ENCODE peak calls at places on chromosome 20, in four cellular contexts. T is right cardiac atrium; M is CD4-positive, alpha-beta memory T cell; G is heart right ventricle. D is an unnamed sample. For H3K9me3, the result is how much of the 10 kb centered on the place peaks cover.

GRCh38 chr20:32943490-32944052 is 60.7 kb downstream of the SUN5 start:
- DNase-seq in T (no peak), M (no peak), G (no peak), D (no peak)

GRCh38 chr20:63846128-63846771 is 15.0 kb upstream of the ABHD16B start:
- DNase-seq in T (peak), M (no peak), G (peak), D (no peak)

GRCh38 chr20:36571564-36572504 is 1.6 kb upstream of the TGIF2 start:
- DNase-seq in T (no peak), M (no peak), G (no peak), D (no peak)

GRCh38 chr20:38331814-38332213 is 14.5 kb upstream of the LBP start:
- DNase-seq in T (no peak), M (no peak), G (no peak), D (no peak)

GRCh38 chr20:6768228-6769185 is 1.0 kb downstream of the BMP2 start:
- DNase-seq in T (peak), M (no peak), G (peak), D (no peak)

GRCh38 chr20:31630187-31630790 is 7.4 kb upstream of the COX4I2 start:
- DNase-seq in T (no peak), M (no peak), G (no peak), D (no peak)

GRCh38 chr20:52622086-52622485 is 350.1 kb upstream of the TSHZ2 start:
- DNase-seq in T (no peak), M (no peak), G (no peak), D (no peak)

GRCh38 chr20:63435552-63435951 is 36.9 kb downstream of the KCNQ2 start:
- DNase-seq in T (no peak), M (no peak), G (no peak), D (no peak)

GRCh38 chr20:22217712-22218352 is 366.5 kb downstream of the FOXA2 start:
- DNase-seq in T (no peak), M (no peak), G (no peak), D (no peak)

GRCh38 chr20:35232575-35232974 is 6.1 kb downstream of the MMP24 start:
- DNase-seq in T (no peak), M (no peak), G (no peak), D (no peak)

GRCh38 chr20:57781901-57782300 is 72.1 kb upstream of the PMEPA1 start:
- DNase-seq in T (no peak), M (no peak), G (no peak), D (no peak)

GRCh38 chr20:57388953-57389694 is 2.1 kb upstream of the RBM38 start:
- DNase-seq in T (peak), M (peak), G (peak), D (peak)

GRCh38 chr20:24470031-24470781 is 777 bp downstream of the SYNDIG1 start:
- DNase-seq in T (no peak), M (no peak), G (no peak), D (no peak)

GRCh38 chr20:19756756-19757486 is 1.1 kb upstream of the RIN2 start:
- DNase-seq in T (no peak), M (no peak), G (no peak), D (no peak)

GRCh38 chr20:29301624-29302259 is 1955.7 kb upstream of the DEFB115 start:
- DNase-seq in T (no peak), M (no peak), G (no peak), D (no peak)
- H3K9me3 ChIP-seq in T (under half), M (under half), G (half or more), D (under half)

GRCh38 chr20:5550738-5551529 is 199.3 kb upstream of the SHLD1 start:
- DNase-seq in T (no peak), M (no peak), G (no peak), D (no peak)
- H3K9me3 ChIP-seq in T (under half), M (under half), G (under half), D (under half)

DNA sequence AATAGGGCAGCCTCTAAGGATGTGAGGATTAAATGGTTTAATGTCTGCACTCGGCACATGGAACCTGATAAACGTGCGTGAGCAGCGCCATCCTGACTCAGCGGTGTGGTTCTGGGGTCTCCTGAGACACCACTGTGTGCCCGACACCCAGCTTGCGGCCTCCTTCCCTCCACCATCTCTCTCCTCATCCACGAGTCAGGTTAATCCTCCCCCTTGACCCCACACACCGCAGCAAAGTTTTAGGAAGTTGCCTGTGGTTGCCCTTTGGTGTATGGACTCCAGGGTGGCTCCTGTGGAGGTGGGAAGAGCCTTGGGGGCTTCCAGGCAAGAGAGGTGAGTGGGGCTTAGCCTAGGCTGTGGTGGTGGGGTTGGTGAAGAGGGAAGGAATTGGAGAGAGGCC is 68.2 kb downstream of the PHACTR3 start:
- DNase-seq in T (no peak), M (no peak), G (no peak), D (no peak)
- H3K9me3 ChIP-seq in T (under half), M (under half), G (under half), D (under half)

GRCh38 chr20:49285813-49286494 is 8.1 kb upstream of the ZNFX1 start:
- DNase-seq in T (no peak), M (no peak), G (no peak), D (no peak)
- H3K9me3 ChIP-seq in T (under half), M (half or more), G (half or more), D (half or more)

DNA sequence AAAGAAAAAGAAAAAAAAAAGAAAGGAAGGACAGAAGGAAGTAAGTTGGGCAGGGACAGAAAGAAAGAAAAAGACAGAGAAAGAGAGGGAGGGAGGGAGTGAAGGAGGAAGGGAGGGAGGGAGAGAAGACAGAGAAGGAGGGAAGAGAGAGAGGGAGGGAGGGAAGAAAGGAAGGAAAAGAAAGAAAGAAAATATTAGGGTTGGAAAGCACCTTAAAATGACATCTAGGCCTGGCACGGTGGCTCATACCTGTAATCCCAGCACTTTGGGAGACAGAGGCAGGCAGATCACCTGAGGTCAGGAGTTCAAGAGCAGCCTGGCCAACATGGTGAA is 33.2 kb downstream of the FASTKD5 start:
- DNase-seq in T (no peak), M (no peak), G (no peak), D (no peak)
- H3K9me3 ChIP-seq in T (under half), M (under half), G (under half), D (under half)

GRCh38 chr20:41577129-41578009 is 40.8 kb downstream of the CHD6 start:
- DNase-seq in T (no peak), M (no peak), G (no peak), D (no peak)
- H3K9me3 ChIP-seq in T (under half), M (under half), G (under half), D (under half)

DNA sequence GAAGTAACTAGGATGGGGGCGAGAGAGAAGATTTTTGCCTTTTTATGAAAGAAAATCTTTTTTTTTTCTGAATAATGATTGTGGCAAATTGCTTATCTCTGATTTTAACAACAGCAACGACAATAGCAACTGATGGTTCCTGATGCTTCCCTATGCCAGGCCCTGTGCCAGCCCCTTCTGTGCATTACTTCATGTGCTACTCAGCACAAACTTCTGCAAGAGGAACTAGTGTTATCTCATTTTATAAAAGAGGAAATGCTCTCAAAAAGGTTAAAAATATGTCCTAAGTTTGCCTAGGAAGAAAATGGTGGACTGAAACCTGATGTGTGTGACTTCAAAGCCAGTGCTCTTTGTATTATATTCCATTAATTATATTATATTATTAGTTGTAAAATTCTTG is 74.0 kb upstream of the RALGAPA2 start:
- DNase-seq in T (peak), M (no peak), G (no peak), D (no peak)
- H3K9me3 ChIP-seq in T (under half), M (under half), G (under half), D (under half)

DNA sequence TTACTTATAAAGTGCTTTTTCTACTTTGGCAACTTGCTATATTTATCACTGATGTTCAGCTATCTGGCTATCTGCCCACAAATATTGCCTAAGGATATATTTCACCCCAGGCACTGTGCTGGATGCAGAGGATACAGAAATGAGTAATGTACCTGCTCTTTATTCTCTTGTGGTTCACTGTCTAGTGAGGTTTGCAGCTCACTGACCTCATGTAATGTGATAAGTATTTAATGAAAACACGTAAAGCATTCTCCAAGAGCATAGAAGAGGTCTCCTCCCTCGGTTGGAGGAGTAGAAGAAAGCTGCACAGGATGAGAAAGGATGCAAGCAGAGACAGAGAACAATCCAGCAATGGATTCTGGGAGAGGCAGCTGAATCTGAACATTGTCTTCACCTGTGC is 610.7 kb downstream of the CBLN4 start:
- DNase-seq in T (no peak), M (no peak), G (no peak), D (no peak)
- H3K9me3 ChIP-seq in T (under half), M (under half), G (under half), D (under half)

DNA sequence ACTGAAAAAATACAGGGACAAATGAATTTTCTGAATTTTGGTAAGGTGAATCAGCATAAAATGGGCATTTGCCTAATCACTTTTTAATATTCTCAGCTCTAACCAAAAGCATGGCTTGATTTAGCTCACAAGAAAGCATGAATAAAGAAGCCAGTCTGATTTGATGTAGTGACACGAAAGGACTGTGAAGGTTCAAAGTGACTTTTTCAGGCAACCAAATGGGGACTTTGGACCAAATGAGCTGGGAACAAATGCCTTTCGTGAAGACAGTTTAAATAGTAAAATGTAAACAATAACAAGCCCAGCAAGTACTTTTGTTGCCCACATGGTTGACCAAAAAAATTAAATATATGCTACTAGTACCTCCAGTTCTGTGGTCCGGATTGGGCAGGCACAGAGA is 12.9 kb upstream of the CBLN4 start:
- DNase-seq in T (no peak), M (no peak), G (no peak), D (no peak)
- H3K9me3 ChIP-seq in T (under half), M (under half), G (under half), D (under half)

GRCh38 chr20:16129411-16129810 is 443.8 kb downstream of the KIF16B start:
- DNase-seq in T (no peak), M (no peak), G (no peak), D (no peak)

GRCh38 chr20:16128538-16129106 is 444.6 kb downstream of the KIF16B start:
- DNase-seq in T (no peak), M (no peak), G (no peak), D (no peak)

GRCh38 chr20:16135630-16136029 is 437.6 kb downstream of the KIF16B start:
- DNase-seq in T (no peak), M (no peak), G (no peak), D (no peak)

DNA sequence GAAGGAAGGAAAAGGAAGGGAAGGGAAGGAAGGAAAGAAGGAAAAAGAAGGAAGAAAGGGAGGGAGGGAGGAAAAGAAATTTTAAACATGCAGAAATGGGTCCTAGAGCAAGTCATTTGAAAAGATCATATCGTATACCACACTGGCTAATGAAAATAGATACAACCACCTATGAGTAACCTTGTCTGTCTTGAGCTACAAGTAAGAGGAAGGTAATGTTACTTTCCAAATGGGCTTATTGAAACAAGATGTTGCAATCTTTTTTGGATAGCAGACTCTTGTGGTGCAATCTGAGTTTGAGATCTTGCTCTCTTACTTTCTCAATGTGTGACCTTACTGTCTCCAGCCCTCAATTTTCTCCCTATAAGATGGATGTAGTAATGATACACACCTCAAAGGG is 440.8 kb downstream of the KIF16B start:
- DNase-seq in T (no peak), M (no peak), G (no peak), D (no peak)
- H3K9me3 ChIP-seq in T (under half), M (under half), G (under half), D (under half)